ENCODE peak calls at places on chromosomes 11 and 22, in four cellular contexts. One of them, this sample, is unnamed.

GRCh38 chr11:96122601-96123044 is 198.7 kb upstream of the MTMR2 start:
- DNase-seq in HEK293T: no peak
- DNase-seq in HepG2: no peak
- DNase-seq in K562: no peak
- DNase-seq in this sample: no peak

GRCh38 chr22:17501679-17502285 is 61.5 kb upstream of the SLC25A18 start:
- DNase-seq in HepG2: peak
- DNase-seq in K562: peak
- DNase-seq in HEK293T: peak
- DNase-seq in this sample: peak

GRCh38 chr11:108538022-108538424 is 39.8 kb upstream of the POGLUT3 start:
- DNase-seq in K562: no peak
- DNase-seq in HEK293T: no peak
- DNase-seq in HepG2: no peak
- DNase-seq in this sample: no peak

GRCh38 chr11:24588075-24588474 is 91.2 kb downstream of the LUZP2 start:
- DNase-seq in HepG2: no peak
- DNase-seq in HEK293T: no peak
- DNase-seq in K562: no peak
- DNase-seq in this sample: no peak

GRCh38 chr11:62805991-62806441 is 776 bp upstream of the NXF1 start:
- DNase-seq in HepG2: no peak
- DNase-seq in HEK293T: no peak
- DNase-seq in K562: peak
- DNase-seq in this sample: no peak

GRCh38 chr11:70900540-70900939 is 351.8 kb downstream of the SHANK2 start:
- DNase-seq in HEK293T: no peak
- DNase-seq in K562: no peak
- DNase-seq in HepG2: no peak
- DNase-seq in this sample: no peak

GRCh38 chr22:33579448-33580093 is 340.7 kb downstream of the LARGE1 start:
- DNase-seq in HepG2: peak
- DNase-seq in K562: peak
- DNase-seq in HEK293T: peak
- DNase-seq in this sample: no peak

GRCh38 chr11:122215244-122215992 is 99.4 kb upstream of the BLID start:
- DNase-seq in K562: peak
- DNase-seq in HepG2: peak
- DNase-seq in HEK293T: peak
- DNase-seq in this sample: no peak

GRCh38 chr11:126501641-126502040 is 146.2 kb downstream of the ST3GAL4 start:
- DNase-seq in HepG2: no peak
- DNase-seq in HEK293T: no peak
- DNase-seq in K562: no peak
- DNase-seq in this sample: no peak

GRCh38 chr11:46099973-46100335 is 21.3 kb downstream of the PHF21A start:
- DNase-seq in HepG2: no peak
- DNase-seq in HEK293T: no peak
- DNase-seq in K562: no peak
- DNase-seq in this sample: no peak

GRCh38 chr22:44193537-44193896 is 12.8 kb downstream of the PARVG start:
- DNase-seq in HEK293T: no peak
- DNase-seq in K562: no peak
- DNase-seq in HepG2: no peak
- DNase-seq in this sample: no peak

GRCh38 chr22:27133951-27134664 is 476.7 kb downstream of the MIAT start:
- DNase-seq in HEK293T: no peak
- DNase-seq in K562: peak
- DNase-seq in HepG2: no peak
- DNase-seq in this sample: no peak

GRCh38 chr22:48804811-48805301 is 1022.8 kb downstream of the BRD1 start:
- DNase-seq in K562: no peak
- DNase-seq in HEK293T: no peak
- DNase-seq in HepG2: no peak
- DNase-seq in this sample: no peak

GRCh38 chr11:57321996-57322880 is 2.5 kb downstream of the TNKS1BP1 start:
- DNase-seq in HEK293T: peak
- DNase-seq in HepG2: peak
- DNase-seq in K562: peak
- DNase-seq in this sample: no peak

GRCh38 chr11:112410325-112410724 is 149.7 kb upstream of the PLET1 start:
- DNase-seq in K562: no peak
- DNase-seq in HEK293T: no peak
- DNase-seq in HepG2: no peak
- DNase-seq in this sample: no peak

GRCh38 chr11:120581317-120581716 is 69.8 kb downstream of the GRIK4 start:
- DNase-seq in HepG2: no peak
- DNase-seq in HEK293T: no peak
- DNase-seq in K562: no peak
- DNase-seq in this sample: no peak

GRCh38 chr22:43213066-43213465 is 26.1 kb upstream of the TTLL12 start:
- DNase-seq in K562: peak
- DNase-seq in HepG2: no peak
- DNase-seq in HEK293T: peak
- DNase-seq in this sample: no peak

GRCh38 chr11:1877211-1878133 is 14.2 kb downstream of the PRR33 start:
- DNase-seq in HepG2: peak
- DNase-seq in HEK293T: no peak
- DNase-seq in K562: no peak
- DNase-seq in this sample: no peak

GRCh38 chr11:60874421-60875365 is 7.4 kb downstream of the ZP1 start:
- DNase-seq in HepG2: no peak
- DNase-seq in HEK293T: no peak
- DNase-seq in K562: no peak
- DNase-seq in this sample: no peak

GRCh38 chr22:38792833-38793232 is 1.1 kb downstream of the DNAL4 start:
- DNase-seq in HepG2: no peak
- DNase-seq in K562: no peak
- DNase-seq in HEK293T: no peak
- DNase-seq in this sample: no peak

DNA sequence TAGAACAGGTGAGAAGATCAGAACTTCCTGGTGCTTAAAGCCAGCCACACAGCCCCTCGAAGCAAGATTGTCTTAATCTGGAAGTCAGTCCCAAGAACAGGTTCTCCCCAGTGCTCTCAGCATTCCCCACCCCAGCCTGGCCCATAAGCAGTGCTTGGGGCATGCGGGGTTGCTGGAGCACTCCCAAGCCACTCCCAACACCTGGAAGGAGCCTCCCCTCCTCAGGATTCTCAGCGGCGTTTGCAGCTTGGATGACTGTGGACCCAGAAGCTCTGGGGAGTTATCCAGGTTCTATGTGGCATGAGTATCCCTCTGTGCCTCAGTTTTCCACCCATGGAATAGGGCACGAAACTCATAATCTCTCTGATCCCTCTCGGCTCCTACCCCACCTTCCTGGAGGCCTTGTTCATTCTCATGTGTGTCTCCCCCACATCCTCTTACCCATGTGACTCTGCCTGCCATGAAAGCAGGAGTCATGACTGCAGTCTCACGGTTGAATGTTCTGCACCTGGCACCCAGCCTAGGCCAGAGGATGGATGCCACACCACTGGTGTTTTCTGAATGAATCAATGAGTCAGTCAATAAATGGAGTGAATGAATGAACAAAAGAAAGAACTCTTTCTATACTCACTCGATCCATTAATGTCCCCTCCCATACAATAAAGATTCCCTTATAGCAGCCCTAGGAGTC is 33.4 kb upstream of the WNT7B start:
- DNase-seq in HepG2: no peak
- DNase-seq in K562: no peak
- DNase-seq in HEK293T: no peak
- DNase-seq in this sample: no peak
- TF ChIP-seq FOXK2 in HepG2: no peak
- TF ChIP-seq FOXK2 in K562: no peak
- TF ChIP-seq FOXK2 in HEK293T: no peak
- TF ChIP-seq FOXK2 in this sample: no peak

GRCh38 chr11:13168281-13168680 is 109.3 kb upstream of the BMAL1 start:
- DNase-seq in K562: no peak
- DNase-seq in HEK293T: no peak
- DNase-seq in HepG2: no peak
- DNase-seq in this sample: no peak

GRCh38 chr11:13166036-13166435 is 111.6 kb upstream of the BMAL1 start:
- DNase-seq in HEK293T: no peak
- DNase-seq in K562: no peak
- DNase-seq in HepG2: no peak
- DNase-seq in this sample: no peak

GRCh38 chr11:13174090-13174489 is 103.5 kb upstream of the BMAL1 start:
- DNase-seq in HEK293T: no peak
- DNase-seq in K562: no peak
- DNase-seq in HepG2: no peak
- DNase-seq in this sample: no peak

GRCh38 chr11:13169709-13170108 is 107.9 kb upstream of the BMAL1 start:
- DNase-seq in HepG2: no peak
- DNase-seq in K562: no peak
- DNase-seq in HEK293T: no peak
- DNase-seq in this sample: no peak
- TF ChIP-seq FOXK2 in HepG2: no peak
- TF ChIP-seq FOXK2 in K562: no peak
- TF ChIP-seq FOXK2 in HEK293T: no peak
- TF ChIP-seq FOXK2 in this sample: no peak

GRCh38 chr11:44989831-44990566 is 39.3 kb upstream of the TP53I11 start:
- DNase-seq in K562: no peak
- DNase-seq in HepG2: no peak
- DNase-seq in HEK293T: no peak
- DNase-seq in this sample: no peak
- TF ChIP-seq FOXK2 in K562: no peak
- TF ChIP-seq FOXK2 in HepG2: no peak
- TF ChIP-seq FOXK2 in HEK293T: no peak
- TF ChIP-seq FOXK2 in this sample: no peak

DNA sequence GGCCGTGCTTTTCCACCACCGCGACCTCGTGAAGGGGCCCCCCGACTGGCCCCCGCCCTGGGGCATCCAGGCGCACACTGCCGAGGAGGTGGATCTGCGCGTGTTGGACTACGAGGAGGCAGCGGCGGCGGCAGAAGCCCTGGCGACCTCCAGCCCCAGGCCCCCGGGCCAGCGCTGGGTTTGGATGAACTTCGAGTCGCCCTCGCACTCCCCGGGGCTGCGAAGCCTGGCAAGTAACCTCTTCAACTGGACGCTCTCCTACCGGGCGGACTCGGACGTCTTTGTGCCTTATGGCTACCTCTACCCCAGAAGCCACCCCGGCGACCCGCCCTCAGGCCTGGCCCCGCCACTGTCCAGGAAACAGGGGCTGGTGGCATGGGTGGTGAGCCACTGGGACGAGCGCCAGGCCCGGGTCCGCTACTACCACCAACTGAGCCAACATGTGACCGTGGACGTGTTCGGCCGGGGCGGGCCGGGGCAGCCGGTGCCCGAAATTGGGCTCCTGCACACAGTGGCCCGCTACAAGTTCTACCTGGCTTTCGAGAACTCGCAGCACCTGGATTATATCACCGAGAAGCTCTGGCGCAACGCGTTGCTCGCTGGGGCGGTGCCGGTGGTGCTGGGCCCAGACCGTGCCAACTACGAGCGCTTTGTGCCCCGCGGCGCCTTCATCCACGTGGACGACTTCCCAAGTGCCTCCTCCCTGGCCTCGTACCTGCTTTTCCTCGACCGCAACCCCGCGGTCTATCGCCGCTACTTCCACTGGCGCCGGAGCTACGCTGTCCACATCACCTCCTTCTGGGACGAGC is 1.3 kb downstream of the FUT4 start:
- DNase-seq in HEK293T: no peak
- DNase-seq in K562: no peak
- DNase-seq in HepG2: no peak
- DNase-seq in this sample: no peak
- TF ChIP-seq FOXK2 in HEK293T: no peak
- TF ChIP-seq FOXK2 in K562: no peak
- TF ChIP-seq FOXK2 in HepG2: no peak
- TF ChIP-seq FOXK2 in this sample: no peak

DNA sequence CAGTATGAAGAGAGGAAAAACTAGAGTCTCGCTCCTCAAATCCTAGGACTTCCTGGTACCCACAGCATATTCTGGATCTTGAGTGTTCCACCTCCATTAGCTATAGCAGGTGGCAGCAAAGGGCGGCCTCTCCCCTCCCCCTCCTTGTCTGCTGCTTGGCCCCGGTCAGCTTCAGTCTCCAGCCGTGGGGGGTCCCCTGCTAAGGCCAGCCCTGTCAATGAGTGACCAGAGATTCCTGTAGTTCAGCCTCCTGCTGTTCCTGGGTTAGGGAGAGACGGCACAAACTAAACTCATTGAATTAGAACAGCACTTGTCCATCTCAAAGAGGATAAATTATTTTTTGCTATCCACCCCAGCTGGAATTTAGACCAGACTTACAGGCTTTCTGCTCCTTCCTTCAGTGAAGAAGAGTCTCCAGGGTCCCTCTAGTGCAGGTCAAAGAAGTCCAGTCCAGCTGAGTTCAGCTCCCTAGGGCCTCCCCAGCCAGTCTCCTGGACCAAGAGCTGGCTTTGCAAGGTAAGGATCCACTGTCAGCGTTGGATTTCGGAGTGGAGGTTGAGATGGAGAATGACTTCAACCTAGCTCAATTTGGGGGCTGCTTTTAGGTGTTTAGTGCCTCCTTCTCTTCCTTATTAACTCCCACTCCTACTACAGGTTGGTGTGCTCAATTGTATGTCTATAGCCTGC is 1.1 kb upstream of the PHLDB1 start:
- DNase-seq in HepG2: no peak
- DNase-seq in HEK293T: no peak
- DNase-seq in K562: no peak
- DNase-seq in this sample: no peak
- TF ChIP-seq FOXK2 in HepG2: no peak
- TF ChIP-seq FOXK2 in HEK293T: no peak
- TF ChIP-seq FOXK2 in K562: no peak
- TF ChIP-seq FOXK2 in this sample: no peak

GRCh38 chr11:44469412-44469811 is 96.1 kb upstream of the CD82 start:
- DNase-seq in HEK293T: no peak
- DNase-seq in K562: no peak
- DNase-seq in HepG2: peak
- DNase-seq in this sample: no peak

GRCh38 chr11:44466531-44467179 is 98.8 kb upstream of the CD82 start:
- DNase-seq in K562: no peak
- DNase-seq in HEK293T: no peak
- DNase-seq in HepG2: no peak
- DNase-seq in this sample: no peak

GRCh38 chr11:44468338-44468988 is 97.0 kb upstream of the CD82 start:
- DNase-seq in HEK293T: no peak
- DNase-seq in K562: no peak
- DNase-seq in HepG2: no peak
- DNase-seq in this sample: no peak

GRCh38 chr11:44467931-44468330 is 97.5 kb upstream of the CD82 start:
- DNase-seq in HEK293T: no peak
- DNase-seq in K562: no peak
- DNase-seq in HepG2: no peak
- DNase-seq in this sample: no peak

GRCh38 chr11:44467413-44467812 is 98.0 kb upstream of the CD82 start:
- DNase-seq in HepG2: no peak
- DNase-seq in K562: no peak
- DNase-seq in HEK293T: no peak
- DNase-seq in this sample: no peak
- TF ChIP-seq FOXK2 in HepG2: no peak
- TF ChIP-seq FOXK2 in K562: no peak
- TF ChIP-seq FOXK2 in HEK293T: no peak
- TF ChIP-seq FOXK2 in this sample: no peak

This sample was measured in GM12878.